ENCODE peak calls at places on chromosome 1, in eight cellular contexts. One of them, this sample, is unnamed.

GRCh38 chr1:9280015-9280860 is 12.5 kb upstream of the SPSB1 start:
- DNase-seq in NCI-H1105: no peak
- DNase-seq in amygdala: no peak
- DNase-seq in NCI-H345: peak
- DNase-seq in RWPE1: peak
- DNase-seq in NCI-H774: no peak
- DNase-seq in BJ: peak
- DNase-seq in cardiac fibroblast: peak
- DNase-seq in this sample: peak

GRCh38 chr1:66242646-66243547 is 291.1 kb upstream of the SGIP1 start:
- DNase-seq in NCI-H1105: peak
- DNase-seq in amygdala: peak
- DNase-seq in cardiac fibroblast: peak
- DNase-seq in RWPE1: peak
- DNase-seq in BJ: no peak
- DNase-seq in NCI-H345: peak
- DNase-seq in NCI-H774: peak
- DNase-seq in this sample: peak

GRCh38 chr1:69702085-69702484 is 134.4 kb downstream of the LRRC7 start:
- DNase-seq in RWPE1: peak
- DNase-seq in BJ: no peak
- DNase-seq in cardiac fibroblast: no peak
- DNase-seq in amygdala: no peak
- DNase-seq in NCI-H345: no peak
- DNase-seq in NCI-H774: no peak
- DNase-seq in NCI-H1105: no peak
- DNase-seq in this sample: no peak

GRCh38 chr1:33367488-33368405 is 46.8 kb upstream of the A3GALT2 start:
- DNase-seq in amygdala: peak
- DNase-seq in BJ: no peak
- DNase-seq in NCI-H1105: peak
- DNase-seq in RWPE1: peak
- DNase-seq in cardiac fibroblast: peak
- DNase-seq in NCI-H345: peak
- DNase-seq in NCI-H774: peak
- DNase-seq in this sample: peak

GRCh38 chr1:101112051-101112770 is 86.6 kb upstream of the DPH5 start:
- DNase-seq in amygdala: no peak
- DNase-seq in cardiac fibroblast: no peak
- DNase-seq in BJ: no peak
- DNase-seq in NCI-H1105: no peak
- DNase-seq in RWPE1: no peak
- DNase-seq in NCI-H345: no peak
- DNase-seq in NCI-H774: no peak
- DNase-seq in this sample: no peak

GRCh38 chr1:245074232-245074747 is 80.5 kb upstream of the KIF26B start:
- DNase-seq in NCI-H774: no peak
- DNase-seq in BJ: no peak
- DNase-seq in cardiac fibroblast: peak
- DNase-seq in amygdala: no peak
- DNase-seq in RWPE1: peak
- DNase-seq in NCI-H345: no peak
- DNase-seq in NCI-H1105: no peak
- DNase-seq in this sample: peak

GRCh38 chr1:66951513-66951912 is 26.7 kb downstream of the MIER1 start:
- DNase-seq in NCI-H1105: no peak
- DNase-seq in NCI-H345: no peak
- DNase-seq in amygdala: no peak
- DNase-seq in cardiac fibroblast: peak
- DNase-seq in BJ: no peak
- DNase-seq in RWPE1: no peak
- DNase-seq in NCI-H774: no peak
- DNase-seq in this sample: peak

GRCh38 chr1:45583666-45584350 is at the start of gene NASP:
- DNase-seq in BJ: no peak
- DNase-seq in amygdala: peak
- DNase-seq in NCI-H1105: peak
- DNase-seq in NCI-H345: peak
- DNase-seq in RWPE1: peak
- DNase-seq in NCI-H774: peak
- DNase-seq in cardiac fibroblast: peak
- DNase-seq in this sample: peak

GRCh38 chr1:52296345-52296744 is 69.7 kb downstream of the CC2D1B start:
- DNase-seq in cardiac fibroblast: peak
- DNase-seq in amygdala: no peak
- DNase-seq in BJ: no peak
- DNase-seq in RWPE1: peak
- DNase-seq in NCI-H345: peak
- DNase-seq in NCI-H774: peak
- DNase-seq in NCI-H1105: peak
- DNase-seq in this sample: peak

GRCh38 chr1:203173566-203173965 is 2.1 kb downstream of the MYBPH start:
- DNase-seq in amygdala: no peak
- DNase-seq in BJ: no peak
- DNase-seq in NCI-H774: no peak
- DNase-seq in NCI-H1105: peak
- DNase-seq in cardiac fibroblast: no peak
- DNase-seq in RWPE1: no peak
- DNase-seq in NCI-H345: peak
- DNase-seq in this sample: no peak

GRCh38 chr1:98556521-98557158 is 104.9 kb upstream of the SNX7 start:
- DNase-seq in BJ: no peak
- DNase-seq in amygdala: no peak
- DNase-seq in RWPE1: peak
- DNase-seq in cardiac fibroblast: peak
- DNase-seq in NCI-H345: no peak
- DNase-seq in NCI-H774: no peak
- DNase-seq in NCI-H1105: no peak
- DNase-seq in this sample: peak

GRCh38 chr1:204190212-204191211 is 5.8 kb downstream of the KISS1 start:
- DNase-seq in NCI-H774: peak
- DNase-seq in cardiac fibroblast: peak
- DNase-seq in NCI-H1105: no peak
- DNase-seq in amygdala: no peak
- DNase-seq in RWPE1: peak
- DNase-seq in BJ: peak
- DNase-seq in NCI-H345: peak
- DNase-seq in this sample: peak

GRCh38 chr1:183023601-183024351 is 556 bp downstream of the LAMC1 start:
- DNase-seq in cardiac fibroblast: peak
- DNase-seq in NCI-H345: peak
- DNase-seq in amygdala: no peak
- DNase-seq in NCI-H1105: peak
- DNase-seq in BJ: no peak
- DNase-seq in NCI-H774: peak
- DNase-seq in RWPE1: peak
- DNase-seq in this sample: peak

GRCh38 chr1:185864331-185864730 is 130.1 kb downstream of the HMCN1 start:
- DNase-seq in cardiac fibroblast: peak
- DNase-seq in amygdala: no peak
- DNase-seq in BJ: no peak
- DNase-seq in RWPE1: no peak
- DNase-seq in NCI-H345: no peak
- DNase-seq in NCI-H1105: no peak
- DNase-seq in NCI-H774: no peak
- DNase-seq in this sample: no peak

GRCh38 chr1:207058878-207059867 is 6.1 kb downstream of the PFKFB2 start:
- DNase-seq in NCI-H1105: peak
- DNase-seq in NCI-H774: no peak
- DNase-seq in cardiac fibroblast: no peak
- DNase-seq in RWPE1: no peak
- DNase-seq in BJ: no peak
- DNase-seq in NCI-H345: peak
- DNase-seq in amygdala: no peak
- DNase-seq in this sample: no peak

GRCh38 chr1:213684454-213684853 is 303.3 kb upstream of the PROX1 start:
- DNase-seq in cardiac fibroblast: no peak
- DNase-seq in NCI-H1105: no peak
- DNase-seq in NCI-H345: no peak
- DNase-seq in RWPE1: no peak
- DNase-seq in NCI-H774: no peak
- DNase-seq in amygdala: no peak
- DNase-seq in BJ: no peak
- DNase-seq in this sample: no peak

GRCh38 chr1:36624466-36624865 is 141.8 kb upstream of the CSF3R start:
- DNase-seq in RWPE1: no peak
- DNase-seq in amygdala: no peak
- DNase-seq in NCI-H345: no peak
- DNase-seq in NCI-H1105: no peak
- DNase-seq in NCI-H774: no peak
- DNase-seq in cardiac fibroblast: no peak
- DNase-seq in BJ: no peak
- DNase-seq in this sample: no peak

GRCh38 chr1:154427173-154428139 is 22.3 kb downstream of the IL6R start:
- DNase-seq in NCI-H774: no peak
- DNase-seq in RWPE1: no peak
- DNase-seq in NCI-H1105: no peak
- DNase-seq in cardiac fibroblast: peak
- DNase-seq in NCI-H345: no peak
- DNase-seq in BJ: no peak
- DNase-seq in amygdala: no peak
- DNase-seq in this sample: peak

GRCh38 chr1:108556079-108556478 is 3.8 kb upstream of the EEIG2 start:
- DNase-seq in NCI-H1105: no peak
- DNase-seq in BJ: no peak
- DNase-seq in RWPE1: no peak
- DNase-seq in amygdala: no peak
- DNase-seq in cardiac fibroblast: no peak
- DNase-seq in NCI-H345: no peak
- DNase-seq in NCI-H774: no peak
- DNase-seq in this sample: no peak

GRCh38 chr1:193005785-193006184 is 53.4 kb downstream of the UCHL5 start:
- DNase-seq in NCI-H774: no peak
- DNase-seq in amygdala: no peak
- DNase-seq in RWPE1: no peak
- DNase-seq in BJ: no peak
- DNase-seq in NCI-H1105: no peak
- DNase-seq in NCI-H345: no peak
- DNase-seq in cardiac fibroblast: no peak
- DNase-seq in this sample: no peak

GRCh38 chr1:172774561-172774960 is 115.7 kb downstream of the FASLG start:
- DNase-seq in RWPE1: no peak
- DNase-seq in NCI-H1105: no peak
- DNase-seq in BJ: no peak
- DNase-seq in amygdala: no peak
- DNase-seq in NCI-H345: no peak
- DNase-seq in cardiac fibroblast: peak
- DNase-seq in NCI-H774: no peak
- DNase-seq in this sample: no peak

This sample was measured in HCEC 1CT.